ENCODE peak calls at places on chromosomes 2 and 18, in eight cellular contexts. One of them, this sample, is unnamed.

GRCh38 chr2:178271629-178272333 is 77.5 kb downstream of the OSBPL6 start:
- DNase-seq in A549: no peak
- DNase-seq in MM.1S: no peak
- DNase-seq in lower lobe of right lung: no peak
- DNase-seq in AG04449: no peak
- DNase-seq in NT2/D1: no peak
- DNase-seq in effector memory CD4-positive, alpha-beta T cell: no peak
- DNase-seq in kidney epithelial cell: no peak
- DNase-seq in this sample: peak

GRCh38 chr2:209942936-209943605 is 59.4 kb upstream of the RPE start:
- DNase-seq in MM.1S: no peak
- DNase-seq in AG04449: no peak
- DNase-seq in lower lobe of right lung: no peak
- DNase-seq in kidney epithelial cell: no peak
- DNase-seq in effector memory CD4-positive, alpha-beta T cell: no peak
- DNase-seq in A549: no peak
- DNase-seq in NT2/D1: no peak
- DNase-seq in this sample: no peak

GRCh38 chr2:239715202-239715601 is 309.9 kb downstream of the NDUFA10 start:
- DNase-seq in lower lobe of right lung: no peak
- DNase-seq in A549: no peak
- DNase-seq in NT2/D1: no peak
- DNase-seq in kidney epithelial cell: no peak
- DNase-seq in MM.1S: no peak
- DNase-seq in AG04449: no peak
- DNase-seq in effector memory CD4-positive, alpha-beta T cell: no peak
- DNase-seq in this sample: no peak

GRCh38 chr18:50183556-50183955 is 11.4 kb downstream of the MYO5B start:
- DNase-seq in NT2/D1: no peak
- DNase-seq in effector memory CD4-positive, alpha-beta T cell: no peak
- DNase-seq in A549: no peak
- DNase-seq in lower lobe of right lung: no peak
- DNase-seq in MM.1S: no peak
- DNase-seq in AG04449: no peak
- DNase-seq in kidney epithelial cell: peak
- DNase-seq in this sample: no peak

GRCh38 chr2:82694431-82694830 is 1764.6 kb downstream of the SUCLG1 start:
- DNase-seq in effector memory CD4-positive, alpha-beta T cell: no peak
- DNase-seq in AG04449: no peak
- DNase-seq in A549: no peak
- DNase-seq in kidney epithelial cell: no peak
- DNase-seq in MM.1S: no peak
- DNase-seq in NT2/D1: no peak
- DNase-seq in lower lobe of right lung: no peak
- DNase-seq in this sample: no peak

GRCh38 chr2:202149155-202149762 is 76.2 kb downstream of the KIAA2012 start:
- DNase-seq in MM.1S: no peak
- DNase-seq in lower lobe of right lung: no peak
- DNase-seq in A549: no peak
- DNase-seq in NT2/D1: peak
- DNase-seq in AG04449: no peak
- DNase-seq in effector memory CD4-positive, alpha-beta T cell: no peak
- DNase-seq in kidney epithelial cell: no peak
- DNase-seq in this sample: no peak

GRCh38 chr2:10287766-10288165 is 14.9 kb upstream of the HPCAL1 start:
- DNase-seq in lower lobe of right lung: no peak
- DNase-seq in NT2/D1: no peak
- DNase-seq in kidney epithelial cell: no peak
- DNase-seq in MM.1S: no peak
- DNase-seq in effector memory CD4-positive, alpha-beta T cell: no peak
- DNase-seq in A549: no peak
- DNase-seq in AG04449: no peak
- DNase-seq in this sample: no peak

GRCh38 chr18:32674491-32674890 is 98.3 kb downstream of the KLHL14 start:
- DNase-seq in NT2/D1: no peak
- DNase-seq in lower lobe of right lung: no peak
- DNase-seq in A549: peak
- DNase-seq in MM.1S: no peak
- DNase-seq in kidney epithelial cell: no peak
- DNase-seq in effector memory CD4-positive, alpha-beta T cell: no peak
- DNase-seq in AG04449: no peak
- DNase-seq in this sample: no peak

GRCh38 chr2:168311265-168311925 is 64.0 kb upstream of the STK39 start:
- DNase-seq in lower lobe of right lung: no peak
- DNase-seq in effector memory CD4-positive, alpha-beta T cell: no peak
- DNase-seq in kidney epithelial cell: no peak
- DNase-seq in AG04449: no peak
- DNase-seq in A549: no peak
- DNase-seq in MM.1S: no peak
- DNase-seq in NT2/D1: no peak
- DNase-seq in this sample: no peak

GRCh38 chr2:84281510-84281909 is 177.6 kb downstream of the SUCLG1 start:
- DNase-seq in MM.1S: no peak
- DNase-seq in A549: no peak
- DNase-seq in effector memory CD4-positive, alpha-beta T cell: no peak
- DNase-seq in AG04449: no peak
- DNase-seq in kidney epithelial cell: no peak
- DNase-seq in NT2/D1: no peak
- DNase-seq in lower lobe of right lung: no peak
- DNase-seq in this sample: no peak

GRCh38 chr2:217653240-217653639 is 349.6 kb downstream of the TNS1 start:
- DNase-seq in NT2/D1: no peak
- DNase-seq in MM.1S: no peak
- DNase-seq in A549: peak
- DNase-seq in AG04449: peak
- DNase-seq in lower lobe of right lung: peak
- DNase-seq in kidney epithelial cell: peak
- DNase-seq in effector memory CD4-positive, alpha-beta T cell: no peak
- DNase-seq in this sample: peak

GRCh38 chr2:8217366-8218125 is 464.3 kb upstream of the ID2 start:
- DNase-seq in effector memory CD4-positive, alpha-beta T cell: no peak
- DNase-seq in kidney epithelial cell: no peak
- DNase-seq in AG04449: no peak
- DNase-seq in MM.1S: no peak
- DNase-seq in lower lobe of right lung: no peak
- DNase-seq in NT2/D1: no peak
- DNase-seq in A549: no peak
- DNase-seq in this sample: peak

GRCh38 chr2:21500546-21500945 is 376.8 kb downstream of the TDRD15 start:
- DNase-seq in AG04449: no peak
- DNase-seq in A549: no peak
- DNase-seq in NT2/D1: no peak
- DNase-seq in MM.1S: no peak
- DNase-seq in effector memory CD4-positive, alpha-beta T cell: no peak
- DNase-seq in lower lobe of right lung: no peak
- DNase-seq in kidney epithelial cell: no peak
- DNase-seq in this sample: no peak
- H3K4me3 ChIP-seq in AG04449: no peak
- H3K4me3 ChIP-seq in A549: no peak
- H3K4me3 ChIP-seq in NT2/D1: no peak
- H3K4me3 ChIP-seq in MM.1S: no peak
- H3K4me3 ChIP-seq in effector memory CD4-positive, alpha-beta T cell: no peak
- H3K4me3 ChIP-seq in lower lobe of right lung: no peak
- H3K4me3 ChIP-seq in kidney epithelial cell: no peak
- H3K4me3 ChIP-seq in this sample: no peak

DNA sequence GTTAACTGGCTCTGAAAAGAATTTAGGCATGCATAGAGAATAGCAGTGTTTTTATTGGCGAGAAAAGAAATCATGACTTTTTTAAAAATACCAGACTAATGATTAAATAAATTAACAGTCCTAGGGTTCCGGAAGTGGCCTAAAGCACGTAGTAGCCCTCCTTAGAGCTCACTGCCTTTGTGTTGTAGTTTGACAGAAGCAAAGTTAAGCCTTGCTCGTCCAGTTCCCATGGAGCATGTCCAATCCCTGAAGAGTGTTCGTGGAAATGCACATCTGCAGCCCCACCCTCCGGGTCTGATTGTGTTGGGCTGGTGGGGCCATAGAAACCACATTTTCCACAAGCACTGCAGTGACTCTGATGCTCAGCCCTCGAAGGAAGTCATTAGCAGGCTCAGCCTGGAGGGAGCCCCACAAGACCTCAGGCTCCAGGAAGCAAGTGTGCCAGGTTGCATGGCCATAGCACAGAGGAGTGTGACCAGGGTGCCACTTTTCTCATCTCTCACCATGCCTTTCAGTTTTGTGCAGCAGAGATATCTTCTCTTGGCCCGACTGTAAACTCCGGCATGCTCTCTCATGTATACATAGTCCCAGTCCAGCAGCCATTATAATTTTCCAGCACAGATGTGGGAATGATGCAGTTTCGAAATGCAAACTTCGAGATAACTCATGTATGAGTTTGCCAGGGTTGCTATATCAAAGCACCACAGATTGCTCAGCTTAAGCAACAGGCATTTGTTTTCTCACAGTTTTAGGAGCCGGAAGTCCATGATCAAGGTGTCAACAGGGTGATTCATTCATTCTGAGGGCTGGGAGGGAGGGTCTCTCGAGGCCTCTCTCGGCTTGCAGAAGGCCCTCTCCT is 188.5 kb upstream of the SH3BP4 start:
- DNase-seq in effector memory CD4-positive, alpha-beta T cell: no peak
- DNase-seq in kidney epithelial cell: peak
- DNase-seq in AG04449: peak
- DNase-seq in NT2/D1: no peak
- DNase-seq in lower lobe of right lung: no peak
- DNase-seq in MM.1S: no peak
- DNase-seq in A549: no peak
- DNase-seq in this sample: no peak
- H3K4me3 ChIP-seq in effector memory CD4-positive, alpha-beta T cell: no peak
- H3K4me3 ChIP-seq in kidney epithelial cell: no peak
- H3K4me3 ChIP-seq in AG04449: no peak
- H3K4me3 ChIP-seq in NT2/D1: no peak
- H3K4me3 ChIP-seq in lower lobe of right lung: no peak
- H3K4me3 ChIP-seq in MM.1S: no peak
- H3K4me3 ChIP-seq in A549: no peak
- H3K4me3 ChIP-seq in this sample: no peak

DNA sequence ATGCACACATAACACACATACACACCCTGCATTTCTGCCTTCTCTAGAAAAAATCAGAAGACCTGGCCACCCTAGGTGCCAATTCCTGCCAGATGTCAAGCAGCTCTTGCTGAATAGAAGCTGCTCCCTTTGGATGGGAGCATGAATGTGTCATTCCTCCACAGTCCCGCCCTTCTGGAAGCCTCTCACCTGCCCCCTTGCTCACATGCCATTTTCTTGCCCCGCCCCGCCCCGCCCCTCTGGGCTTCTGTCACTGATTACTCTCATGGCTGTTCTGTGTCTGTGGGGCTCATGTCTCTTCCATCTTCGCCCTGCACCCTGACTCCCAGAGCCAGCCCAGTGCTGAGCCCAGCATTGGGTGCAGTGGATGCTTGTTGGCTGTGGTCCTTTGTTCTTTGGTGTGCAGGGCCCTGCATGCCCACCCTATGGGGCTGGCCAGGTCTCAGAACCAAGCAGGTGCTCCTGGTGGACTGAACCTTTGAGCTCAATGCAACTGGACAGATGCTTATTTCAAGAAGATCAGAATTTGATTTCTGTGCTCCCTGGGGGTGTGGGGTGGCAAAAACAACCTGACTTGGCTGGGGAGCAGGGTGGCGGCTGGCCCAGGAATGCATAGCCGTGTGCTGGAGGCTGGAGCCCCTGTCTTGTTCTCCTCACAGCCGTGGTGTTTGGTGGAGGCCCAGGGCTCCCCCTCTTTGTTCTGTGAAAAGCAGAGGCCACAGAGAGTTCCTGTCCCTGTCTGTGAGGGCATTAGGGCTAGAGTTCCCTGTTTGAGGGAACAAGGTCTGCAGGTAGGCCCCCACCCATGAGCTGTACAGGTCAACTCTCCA is 140.6 kb upstream of the GLI2 start:
- DNase-seq in AG04449: no peak
- DNase-seq in kidney epithelial cell: no peak
- DNase-seq in MM.1S: no peak
- DNase-seq in NT2/D1: no peak
- DNase-seq in lower lobe of right lung: no peak
- DNase-seq in effector memory CD4-positive, alpha-beta T cell: no peak
- DNase-seq in A549: peak
- DNase-seq in this sample: no peak
- H3K4me3 ChIP-seq in AG04449: no peak
- H3K4me3 ChIP-seq in kidney epithelial cell: no peak
- H3K4me3 ChIP-seq in MM.1S: no peak
- H3K4me3 ChIP-seq in NT2/D1: no peak
- H3K4me3 ChIP-seq in lower lobe of right lung: no peak
- H3K4me3 ChIP-seq in effector memory CD4-positive, alpha-beta T cell: no peak
- H3K4me3 ChIP-seq in A549: no peak
- H3K4me3 ChIP-seq in this sample: no peak

GRCh38 chr2:145108385-145108784 is 588.5 kb upstream of the ZEB2 start:
- DNase-seq in MM.1S: no peak
- DNase-seq in A549: no peak
- DNase-seq in kidney epithelial cell: no peak
- DNase-seq in effector memory CD4-positive, alpha-beta T cell: no peak
- DNase-seq in NT2/D1: no peak
- DNase-seq in lower lobe of right lung: no peak
- DNase-seq in AG04449: no peak
- DNase-seq in this sample: no peak
- H3K4me3 ChIP-seq in MM.1S: no peak
- H3K4me3 ChIP-seq in A549: no peak
- H3K4me3 ChIP-seq in kidney epithelial cell: no peak
- H3K4me3 ChIP-seq in effector memory CD4-positive, alpha-beta T cell: no peak
- H3K4me3 ChIP-seq in NT2/D1: no peak
- H3K4me3 ChIP-seq in lower lobe of right lung: no peak
- H3K4me3 ChIP-seq in AG04449: no peak
- H3K4me3 ChIP-seq in this sample: no peak

GRCh38 chr18:3401669-3402620 is 48.0 kb upstream of the TGIF1 start:
- DNase-seq in NT2/D1: no peak
- DNase-seq in AG04449: no peak
- DNase-seq in A549: no peak
- DNase-seq in effector memory CD4-positive, alpha-beta T cell: no peak
- DNase-seq in MM.1S: no peak
- DNase-seq in kidney epithelial cell: no peak
- DNase-seq in lower lobe of right lung: no peak
- DNase-seq in this sample: no peak
- H3K4me3 ChIP-seq in NT2/D1: no peak
- H3K4me3 ChIP-seq in AG04449: no peak
- H3K4me3 ChIP-seq in A549: no peak
- H3K4me3 ChIP-seq in effector memory CD4-positive, alpha-beta T cell: no peak
- H3K4me3 ChIP-seq in MM.1S: no peak
- H3K4me3 ChIP-seq in kidney epithelial cell: no peak
- H3K4me3 ChIP-seq in lower lobe of right lung: no peak
- H3K4me3 ChIP-seq in this sample: no peak

This sample was measured in gastrocnemius medialis.